ENCODE peak calls at places on chromosomes 4 and X, in six cellular contexts. One of them, this sample, is unnamed. For H3K27me3, the result is how much of the 10 kb centered on the place peaks cover.

GRCh38 chrX:38215141-38215540 is 5.5 kb downstream of the SRPX start:
- DNase-seq in transverse colon: no peak
- DNase-seq in tibial nerve: no peak
- DNase-seq in esophagus muscularis mucosa: no peak
- DNase-seq in IMR-90: peak
- DNase-seq in spleen: no peak
- DNase-seq in this sample: no peak

GRCh38 chr4:6290769-6291547 is 21.3 kb downstream of the WFS1 start:
- DNase-seq in transverse colon: no peak
- DNase-seq in tibial nerve: no peak
- DNase-seq in esophagus muscularis mucosa: no peak
- DNase-seq in IMR-90: no peak
- DNase-seq in spleen: no peak
- DNase-seq in this sample: no peak

GRCh38 chr4:37477126-37477525 is 209.1 kb downstream of the RELL1 start:
- DNase-seq in transverse colon: no peak
- DNase-seq in tibial nerve: no peak
- DNase-seq in esophagus muscularis mucosa: no peak
- DNase-seq in IMR-90: no peak
- DNase-seq in spleen: no peak
- DNase-seq in this sample: no peak

GRCh38 chr4:122710434-122711308 is 21.8 kb upstream of the BBS12 start:
- DNase-seq in transverse colon: no peak
- DNase-seq in tibial nerve: no peak
- DNase-seq in esophagus muscularis mucosa: no peak
- DNase-seq in IMR-90: peak
- DNase-seq in spleen: no peak
- DNase-seq in this sample: no peak

GRCh38 chr4:23422878-23423277 is 467.0 kb downstream of the PPARGC1A start:
- DNase-seq in transverse colon: no peak
- DNase-seq in tibial nerve: no peak
- DNase-seq in esophagus muscularis mucosa: no peak
- DNase-seq in IMR-90: no peak
- DNase-seq in spleen: no peak
- DNase-seq in this sample: no peak

GRCh38 chrX:115584715-115585114 is 23.7 kb downstream of the PLS3 start:
- DNase-seq in transverse colon: no peak
- DNase-seq in tibial nerve: no peak
- DNase-seq in esophagus muscularis mucosa: no peak
- DNase-seq in IMR-90: peak
- DNase-seq in spleen: no peak
- DNase-seq in this sample: no peak

GRCh38 chr4:81512945-81513584 is 41.4 kb upstream of the RASGEF1B start:
- DNase-seq in transverse colon: no peak
- DNase-seq in tibial nerve: no peak
- DNase-seq in esophagus muscularis mucosa: no peak
- DNase-seq in IMR-90: no peak
- DNase-seq in spleen: peak
- DNase-seq in this sample: no peak

GRCh38 chr4:86993909-86994672 is 59.3 kb downstream of the AFF1 start:
- DNase-seq in transverse colon: no peak
- DNase-seq in tibial nerve: no peak
- DNase-seq in esophagus muscularis mucosa: no peak
- DNase-seq in IMR-90: no peak
- DNase-seq in spleen: no peak
- DNase-seq in this sample: peak

GRCh38 chrX:65644621-65645287 is 22.7 kb upstream of the MSN start:
- DNase-seq in transverse colon: peak
- DNase-seq in tibial nerve: peak
- DNase-seq in esophagus muscularis mucosa: no peak
- DNase-seq in IMR-90: peak
- DNase-seq in spleen: no peak
- DNase-seq in this sample: peak

GRCh38 chrX:105829006-105829405 is 6.7 kb downstream of the NRK start:
- DNase-seq in transverse colon: no peak
- DNase-seq in tibial nerve: no peak
- DNase-seq in esophagus muscularis mucosa: no peak
- DNase-seq in IMR-90: peak
- DNase-seq in spleen: no peak
- DNase-seq in this sample: no peak

GRCh38 chr4:4590496-4590895 is 48.6 kb upstream of the STX18 start:
- DNase-seq in transverse colon: no peak
- DNase-seq in tibial nerve: no peak
- DNase-seq in esophagus muscularis mucosa: no peak
- DNase-seq in IMR-90: peak
- DNase-seq in spleen: no peak
- DNase-seq in this sample: no peak

GRCh38 chrX:38804481-38805293 is 3.4 kb downstream of the MID1IP1 start:
- DNase-seq in transverse colon: peak
- DNase-seq in tibial nerve: no peak
- DNase-seq in esophagus muscularis mucosa: no peak
- DNase-seq in IMR-90: no peak
- DNase-seq in spleen: peak
- DNase-seq in this sample: peak

GRCh38 chrX:18792828-18793227 is 85.4 kb downstream of the PPEF1 start:
- DNase-seq in transverse colon: no peak
- DNase-seq in tibial nerve: no peak
- DNase-seq in esophagus muscularis mucosa: no peak
- DNase-seq in IMR-90: no peak
- DNase-seq in spleen: no peak
- DNase-seq in this sample: no peak

GRCh38 chr4:156781852-156782251 is 189.7 kb downstream of the PDGFC start:
- DNase-seq in transverse colon: no peak
- DNase-seq in tibial nerve: no peak
- DNase-seq in esophagus muscularis mucosa: no peak
- DNase-seq in IMR-90: peak
- DNase-seq in spleen: no peak
- DNase-seq in this sample: no peak

GRCh38 chrX:51814066-51814465 is 70.8 kb downstream of the GSPT2 start:
- DNase-seq in transverse colon: no peak
- DNase-seq in tibial nerve: no peak
- DNase-seq in esophagus muscularis mucosa: no peak
- DNase-seq in IMR-90: no peak
- DNase-seq in spleen: no peak
- DNase-seq in this sample: no peak

GRCh38 chr4:172927096-172927495 is 241.5 kb upstream of the GALNT7 start:
- DNase-seq in transverse colon: peak
- DNase-seq in tibial nerve: no peak
- DNase-seq in esophagus muscularis mucosa: no peak
- DNase-seq in IMR-90: no peak
- DNase-seq in spleen: no peak
- DNase-seq in this sample: no peak

GRCh38 chr4:7034262-7035081 is 8.7 kb upstream of the TADA2B start:
- DNase-seq in transverse colon: no peak
- DNase-seq in tibial nerve: no peak
- DNase-seq in esophagus muscularis mucosa: no peak
- DNase-seq in IMR-90: peak
- DNase-seq in spleen: peak
- DNase-seq in this sample: no peak

GRCh38 chrX:119986203-119986602 is 42.7 kb upstream of the NKAP start:
- DNase-seq in transverse colon: no peak
- DNase-seq in tibial nerve: no peak
- DNase-seq in esophagus muscularis mucosa: no peak
- DNase-seq in IMR-90: no peak
- DNase-seq in spleen: no peak
- DNase-seq in this sample: no peak

GRCh38 chr4:1640110-1640509 is 44.0 kb downstream of the FAM53A start:
- DNase-seq in transverse colon: no peak
- DNase-seq in tibial nerve: no peak
- DNase-seq in esophagus muscularis mucosa: no peak
- DNase-seq in IMR-90: no peak
- DNase-seq in spleen: no peak
- DNase-seq in this sample: peak

GRCh38 chr4:6939761-6940743 is 30.4 kb downstream of the TBC1D14 start:
- DNase-seq in transverse colon: no peak
- DNase-seq in tibial nerve: no peak
- DNase-seq in esophagus muscularis mucosa: no peak
- DNase-seq in IMR-90: no peak
- DNase-seq in spleen: no peak
- DNase-seq in this sample: no peak

GRCh38 chr4:141684785-141685184 is 48.4 kb downstream of the IL15 start:
- DNase-seq in transverse colon: no peak
- DNase-seq in tibial nerve: no peak
- DNase-seq in esophagus muscularis mucosa: no peak
- DNase-seq in IMR-90: peak
- DNase-seq in spleen: no peak
- DNase-seq in this sample: no peak

GRCh38 chr4:141686929-141687328 is 50.5 kb downstream of the IL15 start:
- DNase-seq in transverse colon: no peak
- DNase-seq in tibial nerve: peak
- DNase-seq in esophagus muscularis mucosa: no peak
- DNase-seq in IMR-90: no peak
- DNase-seq in spleen: no peak
- DNase-seq in this sample: peak

DNA sequence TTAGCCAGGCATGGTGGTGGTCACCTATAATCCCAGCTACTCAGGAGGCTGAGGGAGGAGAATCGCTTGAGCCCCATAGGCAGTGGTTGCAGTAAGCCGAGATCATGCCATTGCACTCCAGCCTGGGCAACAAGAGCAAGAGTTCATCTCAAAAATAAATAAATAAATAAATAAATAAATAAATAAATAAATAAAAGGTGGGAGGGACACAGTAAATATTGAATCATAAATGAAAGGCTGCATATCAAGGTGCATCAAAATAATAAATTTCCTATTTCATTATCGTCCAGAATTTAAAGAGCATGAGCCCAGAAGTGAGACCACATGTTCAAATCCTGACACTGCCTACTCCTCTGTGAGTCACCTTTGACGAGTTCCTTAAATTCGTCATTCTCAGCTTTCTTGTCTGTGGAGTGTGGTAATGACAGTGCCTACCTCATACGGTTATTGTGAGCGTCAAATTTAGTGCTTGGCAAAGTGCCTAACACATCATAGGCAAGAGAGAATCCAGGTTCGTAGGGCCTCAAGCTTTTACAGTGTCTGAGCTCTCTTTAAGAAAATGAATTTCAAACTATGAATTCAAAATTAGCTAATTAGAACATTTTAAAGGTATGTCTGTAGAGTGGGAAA is 49.9 kb downstream of the IL15 start:
- DNase-seq in transverse colon: no peak
- DNase-seq in tibial nerve: no peak
- DNase-seq in esophagus muscularis mucosa: no peak
- DNase-seq in IMR-90: peak
- DNase-seq in spleen: no peak
- DNase-seq in this sample: no peak
- H3K27me3 ChIP-seq in transverse colon: under half
- H3K27me3 ChIP-seq in tibial nerve: under half
- H3K27me3 ChIP-seq in esophagus muscularis mucosa: under half
- H3K27me3 ChIP-seq in IMR-90: under half
- H3K27me3 ChIP-seq in spleen: under half
- H3K27me3 ChIP-seq in this sample: under half

GRCh38 chr4:141637565-141637964 is 1.2 kb downstream of the IL15 start:
- DNase-seq in transverse colon: no peak
- DNase-seq in tibial nerve: no peak
- DNase-seq in esophagus muscularis mucosa: no peak
- DNase-seq in IMR-90: no peak
- DNase-seq in spleen: no peak
- DNase-seq in this sample: no peak

GRCh38 chr4:141636077-141636770 is at the start of gene IL15:
- DNase-seq in transverse colon: peak
- DNase-seq in tibial nerve: peak
- DNase-seq in esophagus muscularis mucosa: no peak
- DNase-seq in IMR-90: peak
- DNase-seq in spleen: peak
- DNase-seq in this sample: peak

GRCh38 chr4:141636771-141637460 is 533 bp downstream of the IL15 start:
- DNase-seq in transverse colon: peak
- DNase-seq in tibial nerve: no peak
- DNase-seq in esophagus muscularis mucosa: no peak
- DNase-seq in IMR-90: peak
- DNase-seq in spleen: peak
- DNase-seq in this sample: peak

GRCh38 chr4:141630854-141631253 is 5.5 kb upstream of the IL15 start:
- DNase-seq in transverse colon: no peak
- DNase-seq in tibial nerve: no peak
- DNase-seq in esophagus muscularis mucosa: no peak
- DNase-seq in IMR-90: no peak
- DNase-seq in spleen: no peak
- DNase-seq in this sample: no peak

GRCh38 chr4:141635726-141636076 is 682 bp upstream of the IL15 start:
- DNase-seq in transverse colon: no peak
- DNase-seq in tibial nerve: no peak
- DNase-seq in esophagus muscularis mucosa: no peak
- DNase-seq in IMR-90: no peak
- DNase-seq in spleen: no peak
- DNase-seq in this sample: no peak
- TF ChIP-seq POLR2A in transverse colon: no peak
- TF ChIP-seq POLR2A in tibial nerve: no peak
- TF ChIP-seq POLR2A in esophagus muscularis mucosa: no peak
- TF ChIP-seq POLR2A in IMR-90: no peak
- TF ChIP-seq POLR2A in spleen: no peak
- TF ChIP-seq POLR2A in this sample: no peak

GRCh38 chr4:84492737-84493091 is 6.4 kb downstream of the NKX6-1 start:
- DNase-seq in transverse colon: no peak
- DNase-seq in tibial nerve: no peak
- DNase-seq in esophagus muscularis mucosa: no peak
- DNase-seq in IMR-90: no peak
- DNase-seq in spleen: no peak
- DNase-seq in this sample: no peak
- H3K27me3 ChIP-seq in transverse colon: half or more
- H3K27me3 ChIP-seq in tibial nerve: under half
- H3K27me3 ChIP-seq in esophagus muscularis mucosa: half or more
- H3K27me3 ChIP-seq in IMR-90: half or more
- H3K27me3 ChIP-seq in spleen: half or more
- H3K27me3 ChIP-seq in this sample: under half

GRCh38 chr4:103099691-103100392 is at the start of gene BDH2:
- DNase-seq in transverse colon: peak
- DNase-seq in tibial nerve: peak
- DNase-seq in esophagus muscularis mucosa: no peak
- DNase-seq in IMR-90: peak
- DNase-seq in spleen: no peak
- DNase-seq in this sample: peak

GRCh38 chr4:103098331-103098730 is 1.3 kb downstream of the BDH2 start:
- DNase-seq in transverse colon: no peak
- DNase-seq in tibial nerve: no peak
- DNase-seq in esophagus muscularis mucosa: no peak
- DNase-seq in IMR-90: peak
- DNase-seq in spleen: no peak
- DNase-seq in this sample: no peak

GRCh38 chr4:103098746-103099421 is 750 bp downstream of the BDH2 start:
- DNase-seq in transverse colon: no peak
- DNase-seq in tibial nerve: no peak
- DNase-seq in esophagus muscularis mucosa: no peak
- DNase-seq in IMR-90: peak
- DNase-seq in spleen: no peak
- DNase-seq in this sample: no peak

GRCh38 chr4:103095080-103095479 is 4.6 kb downstream of the BDH2 start:
- DNase-seq in transverse colon: no peak
- DNase-seq in tibial nerve: no peak
- DNase-seq in esophagus muscularis mucosa: no peak
- DNase-seq in IMR-90: no peak
- DNase-seq in spleen: no peak
- DNase-seq in this sample: no peak

DNA sequence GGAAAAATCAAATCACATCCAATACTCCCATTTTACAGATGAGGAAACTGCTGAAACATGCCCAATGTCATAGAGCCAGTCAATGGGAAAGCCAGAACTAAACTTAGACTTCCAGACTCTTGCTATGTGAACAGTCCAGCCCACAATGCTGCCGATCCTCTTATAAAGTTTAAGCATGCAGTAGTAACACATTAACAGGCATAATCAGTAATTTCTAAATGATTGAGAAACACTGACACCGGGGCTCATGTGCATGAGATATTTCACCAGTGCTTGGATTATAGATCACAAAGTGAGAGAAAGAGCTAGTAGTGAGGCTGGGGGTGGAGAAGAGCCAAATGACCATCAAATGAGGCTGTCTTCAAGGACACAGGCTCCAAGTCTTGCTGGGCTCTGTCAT is 2.5 kb downstream of the BDH2 start:
- DNase-seq in transverse colon: no peak
- DNase-seq in tibial nerve: no peak
- DNase-seq in esophagus muscularis mucosa: no peak
- DNase-seq in IMR-90: no peak
- DNase-seq in spleen: no peak
- DNase-seq in this sample: no peak
- TF ChIP-seq POLR2A in transverse colon: no peak
- TF ChIP-seq POLR2A in tibial nerve: no peak
- TF ChIP-seq POLR2A in esophagus muscularis mucosa: no peak
- TF ChIP-seq POLR2A in IMR-90: no peak
- TF ChIP-seq POLR2A in spleen: no peak
- TF ChIP-seq POLR2A in this sample: no peak